ENCODE peak calls at places on chromosomes 16 and 17, in five cellular contexts. One of them, this sample, is unnamed.

GRCh38 chr17:59357929-59358328 is 26.5 kb downstream of the YPEL2 start:
- DNase-seq in thoracic aorta: no peak
- DNase-seq in DND-41: no peak
- DNase-seq in HFF-Myc: no peak
- DNase-seq in adrenal gland: peak
- DNase-seq in this sample: no peak

GRCh38 chr17:83186226-83186625 is 106.8 kb downstream of the METRNL start:
- DNase-seq in thoracic aorta: no peak
- DNase-seq in DND-41: peak
- DNase-seq in HFF-Myc: no peak
- DNase-seq in adrenal gland: no peak
- DNase-seq in this sample: no peak

GRCh38 chr17:17669081-17669850 is 12.0 kb upstream of the RAI1 start:
- DNase-seq in thoracic aorta: no peak
- DNase-seq in DND-41: peak
- DNase-seq in HFF-Myc: no peak
- DNase-seq in adrenal gland: no peak
- DNase-seq in this sample: no peak

GRCh38 chr17:67639555-67639954 is 78.2 kb upstream of the NOL11 start:
- DNase-seq in thoracic aorta: no peak
- DNase-seq in DND-41: no peak
- DNase-seq in HFF-Myc: no peak
- DNase-seq in adrenal gland: peak
- DNase-seq in this sample: no peak

GRCh38 chr16:12503201-12503600 is 300.5 kb downstream of the CPPED1 start:
- DNase-seq in thoracic aorta: no peak
- DNase-seq in DND-41: no peak
- DNase-seq in HFF-Myc: no peak
- DNase-seq in adrenal gland: no peak
- DNase-seq in this sample: no peak

GRCh38 chr17:80145076-80146075 is 1.6 kb downstream of the EIF4A3 start:
- DNase-seq in thoracic aorta: no peak
- DNase-seq in DND-41: no peak
- DNase-seq in HFF-Myc: no peak
- DNase-seq in adrenal gland: no peak
- DNase-seq in this sample: no peak

GRCh38 chr17:64994781-64995538 is 61.6 kb downstream of the GNA13 start:
- DNase-seq in thoracic aorta: no peak
- DNase-seq in DND-41: no peak
- DNase-seq in HFF-Myc: no peak
- DNase-seq in adrenal gland: no peak
- DNase-seq in this sample: no peak

GRCh38 chr16:2962334-2963073 is 1.6 kb upstream of the KREMEN2 start:
- DNase-seq in thoracic aorta: no peak
- DNase-seq in DND-41: no peak
- DNase-seq in HFF-Myc: no peak
- DNase-seq in adrenal gland: no peak
- DNase-seq in this sample: no peak

GRCh38 chr17:17073627-17074521 is 31.6 kb downstream of the MPRIP start:
- DNase-seq in thoracic aorta: no peak
- DNase-seq in DND-41: no peak
- DNase-seq in HFF-Myc: no peak
- DNase-seq in adrenal gland: peak
- DNase-seq in this sample: no peak

GRCh38 chr16:87700406-87701065 is 65.2 kb downstream of the KLHDC4 start:
- DNase-seq in thoracic aorta: no peak
- DNase-seq in DND-41: no peak
- DNase-seq in HFF-Myc: no peak
- DNase-seq in adrenal gland: no peak
- DNase-seq in this sample: peak

GRCh38 chr17:81160747-81161453 is 4.4 kb upstream of the PVALEF start:
- DNase-seq in thoracic aorta: no peak
- DNase-seq in DND-41: no peak
- DNase-seq in HFF-Myc: no peak
- DNase-seq in adrenal gland: no peak
- DNase-seq in this sample: no peak

GRCh38 chr16:66619534-66620418 is 15.3 kb downstream of the CMTM3 start:
- DNase-seq in thoracic aorta: no peak
- DNase-seq in DND-41: no peak
- DNase-seq in HFF-Myc: no peak
- DNase-seq in adrenal gland: no peak
- DNase-seq in this sample: peak

GRCh38 chr16:47460301-47460754 is 535 bp downstream of the ITFG1 start:
- DNase-seq in thoracic aorta: no peak
- DNase-seq in DND-41: no peak
- DNase-seq in HFF-Myc: no peak
- DNase-seq in adrenal gland: no peak
- DNase-seq in this sample: no peak

GRCh38 chr16:73152731-73153130 is 104.8 kb upstream of the ZFHX3 start:
- DNase-seq in thoracic aorta: no peak
- DNase-seq in DND-41: no peak
- DNase-seq in HFF-Myc: no peak
- DNase-seq in adrenal gland: no peak
- DNase-seq in this sample: no peak

GRCh38 chr17:55527520-55528118 is 16.4 kb upstream of the SMIM36 start:
- DNase-seq in thoracic aorta: no peak
- DNase-seq in DND-41: peak
- DNase-seq in HFF-Myc: peak
- DNase-seq in adrenal gland: peak
- DNase-seq in this sample: peak

GRCh38 chr16:57784334-57784733 is 18.0 kb downstream of the KIFC3 start:
- DNase-seq in thoracic aorta: no peak
- DNase-seq in DND-41: no peak
- DNase-seq in HFF-Myc: no peak
- DNase-seq in adrenal gland: no peak
- DNase-seq in this sample: no peak

GRCh38 chr17:78365561-78366108 is 5.8 kb upstream of the SOCS3 start:
- DNase-seq in thoracic aorta: no peak
- DNase-seq in DND-41: no peak
- DNase-seq in HFF-Myc: no peak
- DNase-seq in adrenal gland: no peak
- DNase-seq in this sample: no peak

GRCh38 chr17:80487511-80487910 is 11.1 kb upstream of the NPTX1 start:
- DNase-seq in thoracic aorta: no peak
- DNase-seq in DND-41: no peak
- DNase-seq in HFF-Myc: no peak
- DNase-seq in adrenal gland: no peak
- DNase-seq in this sample: no peak

GRCh38 chr16:81189100-81189664 is 49.3 kb upstream of the BCO1 start:
- DNase-seq in thoracic aorta: peak
- DNase-seq in DND-41: no peak
- DNase-seq in HFF-Myc: no peak
- DNase-seq in adrenal gland: peak
- DNase-seq in this sample: no peak

GRCh38 chr17:78818932-78819331 is 21.7 kb downstream of the USP36 start:
- DNase-seq in thoracic aorta: no peak
- DNase-seq in DND-41: peak
- DNase-seq in HFF-Myc: no peak
- DNase-seq in adrenal gland: no peak
- DNase-seq in this sample: peak

GRCh38 chr17:72439893-72440502 is 319.2 kb downstream of the SOX9 start:
- DNase-seq in thoracic aorta: no peak
- DNase-seq in DND-41: no peak
- DNase-seq in HFF-Myc: no peak
- DNase-seq in adrenal gland: no peak
- DNase-seq in this sample: no peak
- H3K4me3 ChIP-seq in thoracic aorta: no peak
- H3K4me3 ChIP-seq in DND-41: no peak
- H3K4me3 ChIP-seq in HFF-Myc: no peak
- H3K4me3 ChIP-seq in adrenal gland: no peak
- H3K4me3 ChIP-seq in this sample: no peak

GRCh38 chr16:71622088-71622487 is 3.9 kb upstream of the MARVELD3 start:
- DNase-seq in thoracic aorta: no peak
- DNase-seq in DND-41: peak
- DNase-seq in HFF-Myc: no peak
- DNase-seq in adrenal gland: no peak
- DNase-seq in this sample: peak
- H3K4me3 ChIP-seq in thoracic aorta: no peak
- H3K4me3 ChIP-seq in DND-41: no peak
- H3K4me3 ChIP-seq in HFF-Myc: no peak
- H3K4me3 ChIP-seq in adrenal gland: no peak
- H3K4me3 ChIP-seq in this sample: no peak

GRCh38 chr16:83967838-83968482 is at the start of gene NECAB2:
- DNase-seq in thoracic aorta: no peak
- DNase-seq in DND-41: no peak
- DNase-seq in HFF-Myc: no peak
- DNase-seq in adrenal gland: no peak
- DNase-seq in this sample: no peak
- H3K4me3 ChIP-seq in thoracic aorta: peak
- H3K4me3 ChIP-seq in DND-41: no peak
- H3K4me3 ChIP-seq in HFF-Myc: no peak
- H3K4me3 ChIP-seq in adrenal gland: peak
- H3K4me3 ChIP-seq in this sample: no peak

GRCh38 chr16:85235988-85236831 is 123.9 kb upstream of the CIBAR2 start:
- DNase-seq in thoracic aorta: no peak
- DNase-seq in DND-41: no peak
- DNase-seq in HFF-Myc: no peak
- DNase-seq in adrenal gland: no peak
- DNase-seq in this sample: no peak

GRCh38 chr16:85233520-85233919 is 121.2 kb upstream of the CIBAR2 start:
- DNase-seq in thoracic aorta: no peak
- DNase-seq in DND-41: no peak
- DNase-seq in HFF-Myc: no peak
- DNase-seq in adrenal gland: no peak
- DNase-seq in this sample: no peak

GRCh38 chr16:85232369-85233142 is 120.3 kb upstream of the CIBAR2 start:
- DNase-seq in thoracic aorta: no peak
- DNase-seq in DND-41: no peak
- DNase-seq in HFF-Myc: no peak
- DNase-seq in adrenal gland: no peak
- DNase-seq in this sample: no peak

GRCh38 chr16:85231959-85232358 is 119.7 kb upstream of the CIBAR2 start:
- DNase-seq in thoracic aorta: no peak
- DNase-seq in DND-41: no peak
- DNase-seq in HFF-Myc: no peak
- DNase-seq in adrenal gland: no peak
- DNase-seq in this sample: no peak

DNA sequence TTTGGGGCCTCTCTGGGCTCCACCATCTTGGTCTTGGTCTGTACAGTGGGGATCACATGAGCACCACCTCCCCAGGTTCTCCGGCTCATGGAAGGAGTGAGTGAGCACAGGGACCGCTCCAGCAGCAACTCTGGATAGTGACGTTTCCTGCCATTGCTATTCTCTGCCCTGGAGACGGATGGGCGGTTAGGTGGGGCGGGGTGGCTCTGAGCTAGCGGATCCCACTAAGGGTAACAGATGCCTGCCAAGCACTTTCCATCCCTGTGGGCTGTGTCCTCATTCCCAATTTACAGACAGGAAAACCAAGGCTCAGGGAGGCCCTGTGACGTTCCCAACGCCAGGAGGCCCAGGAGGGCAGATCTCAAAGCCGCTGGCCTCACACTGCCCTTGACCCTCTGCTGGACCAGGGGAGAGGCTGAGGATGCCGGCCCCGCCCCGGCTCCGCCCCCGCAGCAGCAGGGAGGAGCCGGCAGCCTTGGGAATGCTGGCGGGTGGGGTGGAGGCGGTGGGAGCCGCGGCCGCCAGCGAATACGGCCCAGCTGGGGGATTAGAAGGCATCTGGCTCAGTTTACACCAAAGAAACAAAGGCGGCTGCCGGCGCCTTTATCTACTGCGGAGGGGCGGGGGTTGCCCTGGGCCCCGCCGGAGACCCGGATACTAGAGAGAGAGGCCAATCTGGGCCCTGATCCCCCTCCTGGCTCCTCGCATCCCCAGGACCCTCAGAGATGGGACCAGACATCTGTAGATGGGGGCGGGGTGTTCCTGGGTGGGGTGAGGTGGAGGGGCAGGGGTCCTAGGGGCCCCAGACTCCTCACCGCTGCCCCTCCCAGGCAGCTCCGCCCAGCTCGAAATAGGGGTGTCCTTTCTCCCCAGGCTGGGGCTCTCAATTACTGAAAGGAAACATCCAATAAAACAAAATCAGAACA is 122.3 kb upstream of the CIBAR2 start:
- DNase-seq in thoracic aorta: no peak
- DNase-seq in DND-41: no peak
- DNase-seq in HFF-Myc: peak
- DNase-seq in adrenal gland: peak
- DNase-seq in this sample: no peak
- H3K4me3 ChIP-seq in thoracic aorta: peak
- H3K4me3 ChIP-seq in DND-41: no peak
- H3K4me3 ChIP-seq in HFF-Myc: peak
- H3K4me3 ChIP-seq in adrenal gland: peak
- H3K4me3 ChIP-seq in this sample: no peak

GRCh38 chr17:39231091-39231561 is 5.4 kb upstream of the STAC2 start:
- DNase-seq in thoracic aorta: no peak
- DNase-seq in DND-41: no peak
- DNase-seq in HFF-Myc: no peak
- DNase-seq in adrenal gland: no peak
- DNase-seq in this sample: no peak

GRCh38 chr17:39235555-39236221 is 9.9 kb upstream of the STAC2 start:
- DNase-seq in thoracic aorta: no peak
- DNase-seq in DND-41: peak
- DNase-seq in HFF-Myc: peak
- DNase-seq in adrenal gland: peak
- DNase-seq in this sample: peak

GRCh38 chr17:39230361-39230760 is 4.6 kb upstream of the STAC2 start:
- DNase-seq in thoracic aorta: no peak
- DNase-seq in DND-41: no peak
- DNase-seq in HFF-Myc: no peak
- DNase-seq in adrenal gland: no peak
- DNase-seq in this sample: no peak

GRCh38 chr17:39229274-39229913 is 3.6 kb upstream of the STAC2 start:
- DNase-seq in thoracic aorta: no peak
- DNase-seq in DND-41: no peak
- DNase-seq in HFF-Myc: no peak
- DNase-seq in adrenal gland: no peak
- DNase-seq in this sample: no peak

GRCh38 chr17:39231587-39232551 is 6.1 kb upstream of the STAC2 start:
- DNase-seq in thoracic aorta: no peak
- DNase-seq in DND-41: peak
- DNase-seq in HFF-Myc: no peak
- DNase-seq in adrenal gland: no peak
- DNase-seq in this sample: peak
- H3K4me3 ChIP-seq in thoracic aorta: peak
- H3K4me3 ChIP-seq in DND-41: no peak
- H3K4me3 ChIP-seq in HFF-Myc: no peak
- H3K4me3 ChIP-seq in adrenal gland: no peak
- H3K4me3 ChIP-seq in this sample: no peak

This sample was measured in Jurkat, Clone E6-1.